ENCODE peak calls at places on chromosomes 1 and 21, in four cellular contexts. O, I, C and X are unnamed samples.

GRCh38 chr1:87953732-87954344 is 625.2 kb downstream of the LMO4 start:
- DNase-seq in O (peak; percentile 30), I (peak; percentile 61), C (no peak), X (peak; percentile 21)

GRCh38 chr21:40388046-40388445 is 458.9 kb downstream of the DSCAM start:
- DNase-seq in O (no peak), I (no peak), C (no peak), X (no peak)

GRCh38 chr1:219681876-219682275 is 69.0 kb upstream of the ZC3H11B start:
- DNase-seq in O (no peak), C (no peak), I (no peak), X (no peak)

GRCh38 chr1:214367841-214368240 is 86.9 kb downstream of the SMYD2 start:
- DNase-seq in C (no peak), I (no peak), O (no peak), X (no peak)

GRCh38 chr21:45153358-45154318 is 79.3 kb downstream of the ADARB1 start:
- DNase-seq in I (no peak), C (no peak), O (no peak), X (no peak)

GRCh38 chr1:53371851-53372250 is 44.0 kb upstream of the LRP8 start:
- DNase-seq in O (no peak), I (no peak), C (no peak), X (no peak)

GRCh38 chr21:45859041-45859761 is 122.4 kb upstream of the COL6A1 start:
- DNase-seq in I (no peak), C (no peak), O (no peak), X (no peak)

GRCh38 chr1:18037651-18038050 is 69.9 kb upstream of the IGSF21 start:
- DNase-seq in O (no peak), C (no peak), I (no peak), X (no peak)

GRCh38 chr1:84272401-84272800 is 29.1 kb upstream of the SAMD13 start:
- DNase-seq in O (no peak), I (no peak), C (no peak), X (no peak)

GRCh38 chr1:188317894-188318293 is 1489.1 kb downstream of the PLA2G4A start:
- DNase-seq in C (no peak), O (no peak), I (no peak), X (peak; percentile 20)

GRCh38 chr1:147236959-147237791 is 5.3 kb upstream of the CHD1L start:
- DNase-seq in O (no peak), C (no peak), I (no peak), X (no peak)

GRCh38 chr21:29376556-29376955 is 77.8 kb downstream of the BACH1 start:
- DNase-seq in I (peak; percentile 39), C (no peak), O (peak; percentile 59), X (no peak)

GRCh38 chr1:88250915-88251314 is 433.2 kb upstream of the PKN2 start:
- DNase-seq in O (no peak), C (no peak), I (no peak), X (no peak)

GRCh38 chr1:98962156-98962555 is 42.5 kb downstream of the PLPPR5 start:
- DNase-seq in O (no peak), C (no peak), I (no peak), X (no peak)

GRCh38 chr1:67978988-67979516 is 71.4 kb downstream of the DIRAS3 start:
- DNase-seq in O (no peak), C (no peak), I (peak; percentile 78), X (no peak)

GRCh38 chr21:33296156-33296555 is 28.6 kb upstream of the IFNAR1 start:
- DNase-seq in C (no peak), I (no peak), O (no peak), X (no peak)

GRCh38 chr21:28587748-28588147 is 404.9 kb downstream of the LTN1 start:
- DNase-seq in O (no peak), C (no peak), I (no peak), X (no peak)

GRCh38 chr1:243433737-243434370 is 178.0 kb downstream of the SDCCAG8 start:
- DNase-seq in C (no peak), O (no peak), I (no peak), X (no peak)

GRCh38 chr1:32881871-32882850 is 4.1 kb upstream of the HPCA start:
- DNase-seq in C (no peak), I (no peak), O (no peak), X (peak; percentile 53)

GRCh38 chr1:115189814-115190541 is 100.7 kb upstream of the TSPAN2 start:
- DNase-seq in C (no peak), O (no peak), I (peak; percentile 56), X (no peak)

GRCh38 chr1:190752131-190752530 is 274.5 kb upstream of the BRINP3 start:
- DNase-seq in C (no peak), O (no peak), I (no peak), X (no peak)
- TF ChIP-seq ZBTB33 in C (no peak), O (no peak), I (no peak), X (no peak)

DNA sequence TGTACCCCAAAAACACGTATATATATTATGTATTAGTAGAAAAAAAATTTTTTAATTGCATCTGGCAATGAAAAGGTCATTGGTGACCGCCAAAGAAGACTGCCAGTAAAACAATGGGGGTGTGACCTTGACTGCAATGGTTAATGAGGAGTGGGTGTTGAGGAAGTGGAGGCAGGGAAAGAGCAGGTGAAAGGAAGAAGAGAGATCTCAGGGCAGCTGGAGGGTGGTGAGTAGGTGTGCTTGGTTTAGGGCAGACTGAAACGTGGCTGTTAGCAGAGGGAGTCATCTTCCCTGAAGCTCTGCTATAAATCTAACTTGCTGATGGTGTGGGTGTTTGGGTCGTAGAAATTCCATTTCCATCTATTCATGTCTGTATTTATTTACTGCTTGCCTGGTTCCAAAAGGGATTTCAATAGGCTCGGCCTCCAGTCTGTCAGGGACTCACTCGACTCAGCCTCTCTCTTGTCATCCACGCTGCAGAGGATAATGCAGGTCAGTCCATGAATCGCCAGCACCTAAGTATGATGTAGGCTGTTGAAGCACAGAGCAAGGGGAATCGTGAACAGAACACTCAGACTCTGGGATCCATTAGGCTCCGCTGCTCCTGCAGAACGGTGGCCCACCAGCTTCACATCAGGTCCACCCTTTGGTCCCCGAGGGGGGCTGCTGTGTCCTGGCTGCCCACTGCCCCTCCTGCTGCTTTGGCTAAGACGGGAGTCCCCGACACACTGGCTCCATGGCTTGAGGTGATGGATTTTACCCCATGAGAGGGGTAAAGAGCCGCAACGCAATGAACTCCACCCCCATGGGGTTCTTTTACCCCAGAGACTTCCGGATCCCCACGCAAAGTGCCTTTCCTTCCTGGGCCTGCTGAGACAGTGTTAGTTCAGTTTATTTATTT is 156.1 kb downstream of the RHOU start:
- DNase-seq in I (no peak), O (no peak), C (no peak), X (no peak)
- TF ChIP-seq ZBTB33 in I (no peak), O (no peak), C (no peak), X (no peak)

DNA sequence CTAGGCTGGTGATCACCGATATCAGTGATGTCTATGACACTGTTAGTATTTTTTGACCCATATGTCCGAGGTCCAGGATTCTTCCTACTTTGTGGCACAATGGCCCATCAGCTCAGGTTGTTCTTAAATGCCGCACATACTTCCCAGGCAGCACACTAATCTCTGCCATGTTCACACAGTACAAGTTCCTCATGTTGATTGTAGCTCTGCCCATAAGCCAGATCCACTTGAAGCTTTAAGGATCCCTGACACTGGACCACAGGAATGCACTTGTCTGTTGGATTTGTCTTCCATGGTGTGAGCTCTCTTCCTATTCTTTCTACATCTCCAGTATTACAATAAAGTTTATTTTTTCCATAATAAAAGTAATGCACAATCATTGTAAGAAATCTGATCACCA is 69.5 kb downstream of the DDX20 start:
- DNase-seq in I (no peak), O (no peak), C (no peak), X (no peak)
- TF ChIP-seq ZBTB33 in I (no peak), O (no peak), C (no peak), X (no peak)

GRCh38 chr1:238624786-238625185 is 734.1 kb upstream of the ZP4 start:
- DNase-seq in O (no peak), I (no peak), C (no peak), X (no peak)

GRCh38 chr1:238628130-238628529 is 737.4 kb upstream of the ZP4 start:
- DNase-seq in C (no peak), I (no peak), O (no peak), X (no peak)
- TF ChIP-seq ZBTB33 in C (no peak), I (no peak), O (no peak), X (no peak)

GRCh38 chr1:66690666-66691381 is 61.4 kb upstream of the DYNLT5 start:
- DNase-seq in O (no peak), I (no peak), C (no peak), X (no peak)
- TF ChIP-seq ZBTB33 in O (no peak), I (no peak), C (no peak), X (no peak)

DNA sequence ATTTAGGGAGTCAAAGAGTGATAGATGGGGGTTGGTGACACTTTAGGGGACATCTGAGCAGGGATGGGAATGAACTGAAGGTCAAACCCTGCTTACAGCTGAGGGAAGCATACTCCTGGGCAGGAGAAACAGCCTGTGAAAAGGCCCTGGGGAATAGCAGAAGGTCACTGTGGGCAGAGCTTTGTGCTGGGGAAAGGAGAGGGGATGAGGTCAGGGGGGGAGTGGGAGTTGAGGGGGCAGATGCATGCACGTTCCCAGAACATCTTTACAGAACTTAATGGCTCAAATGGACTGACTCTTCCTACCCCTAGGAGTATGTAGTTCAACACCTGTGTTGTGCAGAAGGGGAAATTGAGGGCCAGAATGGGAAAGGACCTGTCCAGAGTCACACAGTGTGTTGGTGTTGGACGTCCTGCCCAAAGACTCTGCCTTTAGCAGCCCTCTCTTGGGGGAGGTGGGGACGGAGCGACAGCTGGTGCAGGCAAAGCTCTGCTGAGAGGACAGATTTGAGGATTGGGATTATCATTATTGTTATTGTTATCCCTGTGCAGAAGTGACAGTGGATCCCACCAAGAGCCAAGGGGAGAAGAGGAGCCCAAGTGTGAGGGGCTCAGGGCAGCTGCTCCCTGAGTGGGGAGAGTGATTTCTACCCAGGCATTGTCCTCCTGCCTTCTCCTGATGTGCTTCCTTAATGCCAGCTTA is 116.5 kb downstream of the PTPRU start:
- DNase-seq in I (no peak), O (no peak), C (no peak), X (no peak)
- TF ChIP-seq ZBTB33 in I (no peak), O (no peak), C (no peak), X (no peak)